ENCODE peak calls at places on chromosomes 16 and 17, in six cellular contexts. V, T, M, U, Z and Q are unnamed samples.

GRCh38 chr17:75779250-75779986 is 5.2 kb upstream of the UNK start:
- DNase-seq in U (peak), V (peak), T (peak), M (peak), Z (peak), Q (peak)

GRCh38 chr16:50238868-50239301 is 27.5 kb upstream of the ADCY7 start:
- DNase-seq in T (no peak), M (no peak), Z (no peak), V (no peak), U (no peak), Q (no peak)

GRCh38 chr16:22664561-22664997 is 149.4 kb upstream of the HS3ST2 start:
- DNase-seq in M (no peak), V (no peak), T (no peak), U (peak), Z (no peak), Q (no peak)

GRCh38 chr17:59466943-59467801 is 98.2 kb upstream of the DHX40 start:
- DNase-seq in V (no peak), Z (no peak), T (peak), U (no peak), M (no peak), Q (no peak)

GRCh38 chr16:17448640-17449638 is 21.8 kb downstream of the XYLT1 start:
- DNase-seq in Z (no peak), U (no peak), M (no peak), V (no peak), T (no peak), Q (no peak)

GRCh38 chr16:57283214-57283955 is 1.1 kb downstream of the PLLP start:
- DNase-seq in T (no peak), V (no peak), Z (no peak), U (no peak), M (no peak), Q (no peak)

GRCh38 chr16:28984619-28985135 is at the start of gene LAT:
- DNase-seq in Z (no peak), T (no peak), V (no peak), U (no peak), M (no peak), Q (no peak)

GRCh38 chr17:68533887-68534700 is 21.9 kb downstream of the PRKAR1A start:
- DNase-seq in Z (no peak), V (peak), T (peak), U (no peak), M (no peak), Q (peak)

GRCh38 chr17:27038676-27039075 is 255.2 kb upstream of the WSB1 start:
- DNase-seq in M (no peak), U (no peak), V (no peak), T (peak), Z (no peak), Q (no peak)

GRCh38 chr16:74726736-74727135 is 26.1 kb upstream of the MLKL start:
- DNase-seq in V (no peak), M (no peak), Z (peak), U (peak), T (peak), Q (no peak)

DNA sequence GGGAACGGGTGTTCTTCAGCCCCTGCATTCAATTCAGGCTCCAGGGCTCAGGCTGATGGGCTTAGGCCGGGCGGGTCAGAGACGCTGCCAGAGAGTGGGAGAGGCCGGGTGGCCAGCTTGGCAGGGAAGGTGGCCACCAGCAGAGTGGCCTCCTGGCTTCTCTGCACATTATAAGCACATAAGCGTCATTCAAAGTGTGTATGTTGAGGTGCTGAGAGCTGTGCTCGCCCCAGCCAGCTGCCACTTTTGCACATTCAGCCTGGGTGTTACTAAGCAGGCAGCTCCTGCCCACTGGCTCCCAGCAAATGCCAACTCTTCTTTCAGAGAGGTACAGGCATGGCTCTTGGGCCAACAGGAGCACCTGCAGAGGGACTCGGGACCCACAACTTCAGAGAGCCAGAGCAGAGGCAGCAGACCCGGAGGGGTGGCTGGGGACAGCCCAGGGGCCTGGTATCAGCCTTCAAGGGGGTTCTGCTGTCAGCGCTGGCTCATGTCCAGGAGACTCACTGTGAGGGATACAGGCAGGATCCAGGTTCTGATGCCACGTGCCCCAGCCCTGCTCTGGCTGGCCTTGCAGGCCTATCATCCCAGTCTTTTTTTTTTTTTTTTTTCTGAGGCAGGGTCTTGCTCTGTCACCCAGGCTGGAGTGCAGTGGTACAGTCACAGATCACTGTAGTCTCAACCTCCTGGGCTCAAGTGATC is 8.8 kb upstream of the MTSS2 start:
- DNase-seq in T (no peak), V (no peak), Z (no peak), U (no peak), M (no peak), Q (no peak)
- H2AK5ac ChIP-seq in T (no peak), V (peak), Z (peak), U (no peak), M (peak), Q (peak)

GRCh38 chr16:85460252-85460982 is 152.7 kb upstream of the GSE1 start:
- DNase-seq in U (no peak), M (no peak), Z (no peak), T (no peak), V (peak), Q (no peak)
- H2AK5ac ChIP-seq in U (no peak), M (no peak), Z (peak), T (peak), V (no peak), Q (peak)

GRCh38 chr17:44063704-44064639 is 2.5 kb downstream of the LSM12 start:
- DNase-seq in T (no peak), U (no peak), V (no peak), M (no peak), Z (no peak), Q (no peak)

GRCh38 chr17:44065668-44066203 is 735 bp downstream of the LSM12 start:
- DNase-seq in M (no peak), V (peak), Z (no peak), U (no peak), T (peak), Q (no peak)

GRCh38 chr17:44067547-44067945 is 1.1 kb upstream of the LSM12 start:
- DNase-seq in T (no peak), Z (no peak), U (no peak), M (no peak), V (no peak), Q (no peak)

GRCh38 chr17:44062871-44063270 is 3.6 kb downstream of the LSM12 start:
- DNase-seq in T (no peak), V (no peak), U (no peak), M (no peak), Z (no peak), Q (no peak)

DNA sequence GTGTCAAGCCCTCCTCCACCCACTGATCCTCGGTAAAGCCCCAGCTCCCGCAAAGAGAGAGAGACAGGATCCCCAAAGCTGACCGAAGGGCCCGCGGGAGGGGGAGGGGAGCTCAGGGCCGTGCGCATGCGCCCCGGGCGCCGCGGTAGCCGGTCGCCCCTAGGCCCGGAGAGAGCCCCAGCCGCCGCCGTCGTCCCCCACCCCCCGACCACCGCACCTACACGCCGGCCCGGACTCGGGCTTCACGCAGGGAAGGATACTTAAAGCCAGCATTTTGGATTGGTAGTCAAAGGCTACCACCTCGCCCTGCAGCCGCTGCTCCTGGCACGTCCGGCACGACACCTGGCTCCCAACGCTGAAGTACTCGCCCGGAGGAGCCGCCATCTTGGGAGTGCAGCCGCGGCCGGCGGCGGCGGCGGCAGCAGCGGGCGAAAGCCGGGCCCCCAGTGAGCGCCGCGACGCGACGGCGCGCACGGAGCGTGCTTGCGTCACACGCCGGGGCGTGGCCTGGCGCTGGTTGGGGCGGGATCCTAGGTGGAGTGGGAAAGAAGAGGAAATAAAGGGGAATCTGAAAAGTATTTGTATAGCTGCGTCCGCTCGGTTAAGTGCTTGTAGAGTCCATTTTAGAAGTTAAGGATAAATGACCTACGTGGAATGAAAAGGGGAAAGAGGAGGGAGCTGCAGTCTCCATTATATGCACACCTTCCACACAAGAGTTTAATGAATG is at the start of gene LSM12:
- DNase-seq in V (peak), Z (peak), T (peak), U (peak), M (peak), Q (peak)
- H2AK5ac ChIP-seq in V (no peak), Z (peak), T (peak), U (no peak), M (no peak), Q (peak)

DNA sequence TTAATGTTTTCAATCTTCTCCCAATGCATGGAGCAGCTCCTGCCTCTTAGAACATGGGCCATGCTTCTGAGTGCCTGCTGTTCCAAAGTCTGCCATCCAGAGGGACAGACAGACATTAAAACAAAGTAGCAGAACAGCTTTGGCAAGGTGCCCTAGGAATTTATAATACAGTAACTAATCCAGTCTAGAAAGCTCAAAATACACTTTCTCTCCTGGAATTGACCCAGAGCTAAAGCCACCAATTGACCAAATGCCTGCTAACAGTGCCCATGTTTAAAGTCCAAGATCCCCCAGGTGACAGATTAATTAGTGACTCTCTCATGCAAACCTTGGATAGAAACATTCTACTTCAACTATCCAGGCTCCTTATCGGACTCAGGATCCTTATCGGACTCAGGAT is 11.1 kb upstream of the CHRNE start:
- DNase-seq in M (no peak), U (no peak), T (no peak), Z (no peak), V (no peak), Q (peak)
- H2AK5ac ChIP-seq in M (no peak), U (no peak), T (no peak), Z (no peak), V (no peak), Q (no peak)